ENCODE peak calls at places on chromosome 7, in four cellular contexts. One of them, this sample, is unnamed.
A peak's percentile ranks its signal among the peaks of the same experiment; 100 is the strongest.

GRCh38 chr7:73842248-73842895 is at the start of gene METTL27:
- DNase-seq in cardiac muscle cell: peak; percentile 95
- DNase-seq in Peyer's patch: peak; percentile 97
- DNase-seq in GM12864: peak; percentile 75
- DNase-seq in this sample: peak; percentile 93

GRCh38 chr7:72924417-72924747 is 513 bp upstream of the POM121 start:
- DNase-seq in cardiac muscle cell: peak; percentile 6
- DNase-seq in Peyer's patch: no peak
- DNase-seq in GM12864: no peak
- DNase-seq in this sample: no peak

GRCh38 chr7:129225206-129225930 is 538 bp downstream of the AHCYL2 start:
- DNase-seq in cardiac muscle cell: peak; percentile 42
- DNase-seq in Peyer's patch: peak; percentile 75
- DNase-seq in GM12864: no peak
- DNase-seq in this sample: peak; percentile 52

GRCh38 chr7:116527521-116527920 is 2.7 kb downstream of the CAV1 start:
- DNase-seq in cardiac muscle cell: peak; percentile 32
- DNase-seq in Peyer's patch: no peak
- DNase-seq in GM12864: no peak
- DNase-seq in this sample: no peak

GRCh38 chr7:139777304-139777890 is 401 bp downstream of the HIPK2 start:
- DNase-seq in cardiac muscle cell: peak; percentile 51
- DNase-seq in Peyer's patch: peak; percentile 59
- DNase-seq in GM12864: no peak
- DNase-seq in this sample: peak; percentile 26

GRCh38 chr7:87920578-87920977 is 13.5 kb upstream of the ADAM22 start:
- DNase-seq in cardiac muscle cell: peak; percentile 20
- DNase-seq in Peyer's patch: no peak
- DNase-seq in GM12864: no peak
- DNase-seq in this sample: no peak

GRCh38 chr7:30911561-30911969 is at the start of gene AQP1:
- DNase-seq in cardiac muscle cell: peak; percentile 85
- DNase-seq in Peyer's patch: peak; percentile 75
- DNase-seq in GM12864: no peak
- DNase-seq in this sample: no peak

GRCh38 chr7:41107938-41108448 is 594.9 kb downstream of the INHBA start:
- DNase-seq in cardiac muscle cell: no peak
- DNase-seq in Peyer's patch: no peak
- DNase-seq in GM12864: no peak
- DNase-seq in this sample: peak; percentile 89

GRCh38 chr7:112143567-112143966 is 62.6 kb downstream of the DOCK4 start:
- DNase-seq in cardiac muscle cell: peak; percentile 86
- DNase-seq in Peyer's patch: no peak
- DNase-seq in GM12864: no peak
- DNase-seq in this sample: no peak

GRCh38 chr7:78673272-78673671 is 780.2 kb downstream of the MAGI2 start:
- DNase-seq in cardiac muscle cell: no peak
- DNase-seq in Peyer's patch: no peak
- DNase-seq in GM12864: no peak
- DNase-seq in this sample: no peak

GRCh38 chr7:19851504-19851903 is 78.1 kb upstream of the TMEM196 start:
- DNase-seq in cardiac muscle cell: no peak
- DNase-seq in Peyer's patch: no peak
- DNase-seq in GM12864: no peak
- DNase-seq in this sample: peak; percentile 13

GRCh38 chr7:113548561-113548960 is 370.2 kb downstream of the PPP1R3A start:
- DNase-seq in cardiac muscle cell: no peak
- DNase-seq in Peyer's patch: no peak
- DNase-seq in GM12864: no peak
- DNase-seq in this sample: peak; percentile 26

GRCh38 chr7:116311262-116311661 is 100.9 kb downstream of the TES start:
- DNase-seq in cardiac muscle cell: no peak
- DNase-seq in Peyer's patch: no peak
- DNase-seq in GM12864: no peak
- DNase-seq in this sample: no peak

GRCh38 chr7:84040365-84040764 is 154.2 kb downstream of the SEMA3A start:
- DNase-seq in cardiac muscle cell: no peak
- DNase-seq in Peyer's patch: no peak
- DNase-seq in GM12864: no peak
- DNase-seq in this sample: no peak

GRCh38 chr7:71198391-71198790 is 66.4 kb downstream of the GALNT17 start:
- DNase-seq in cardiac muscle cell: no peak
- DNase-seq in Peyer's patch: no peak
- DNase-seq in GM12864: no peak
- DNase-seq in this sample: no peak

GRCh38 chr7:39624935-39625694 is 1.7 kb downstream of the RALA start:
- DNase-seq in cardiac muscle cell: peak; percentile 54
- DNase-seq in Peyer's patch: no peak
- DNase-seq in GM12864: no peak
- DNase-seq in this sample: no peak

GRCh38 chr7:62361-63116 is 129.8 kb upstream of the FAM20C start:
- DNase-seq in cardiac muscle cell: no peak
- DNase-seq in Peyer's patch: no peak
- DNase-seq in GM12864: no peak
- DNase-seq in this sample: no peak

GRCh38 chr7:74183653-74184450 is 9.7 kb downstream of the EIF4H start:
- DNase-seq in cardiac muscle cell: no peak
- DNase-seq in Peyer's patch: no peak
- DNase-seq in GM12864: no peak
- DNase-seq in this sample: peak; percentile 46

GRCh38 chr7:129607471-129608120 is 3.9 kb upstream of the NRF1 start:
- DNase-seq in cardiac muscle cell: peak; percentile 33
- DNase-seq in Peyer's patch: no peak
- DNase-seq in GM12864: no peak
- DNase-seq in this sample: peak; percentile 50

GRCh38 chr7:79320741-79321473 is 132.6 kb downstream of the MAGI2 start:
- DNase-seq in cardiac muscle cell: no peak
- DNase-seq in Peyer's patch: no peak
- DNase-seq in GM12864: no peak
- DNase-seq in this sample: no peak

GRCh38 chr7:33743594-33743993 is 161.7 kb upstream of the BMPER start:
- DNase-seq in cardiac muscle cell: peak; percentile 98
- DNase-seq in Peyer's patch: no peak
- DNase-seq in GM12864: no peak
- DNase-seq in this sample: peak; percentile 96

GRCh38 chr7:18829101-18829486 is 288.3 kb downstream of the TWIST1 start:
- DNase-seq in cardiac muscle cell: no peak
- DNase-seq in Peyer's patch: no peak
- DNase-seq in GM12864: no peak
- DNase-seq in this sample: no peak

GRCh38 chr7:4479367-4480039 is 202.6 kb upstream of the FOXK1 start:
- DNase-seq in cardiac muscle cell: peak; percentile 15
- DNase-seq in Peyer's patch: no peak
- DNase-seq in GM12864: peak; percentile 2
- DNase-seq in this sample: peak; percentile 72
- TF ChIP-seq CTCF in cardiac muscle cell: peak; percentile 10
- TF ChIP-seq CTCF in Peyer's patch: peak; percentile 47
- TF ChIP-seq CTCF in GM12864: peak; percentile 35
- TF ChIP-seq CTCF in this sample: peak; percentile 60

DNA sequence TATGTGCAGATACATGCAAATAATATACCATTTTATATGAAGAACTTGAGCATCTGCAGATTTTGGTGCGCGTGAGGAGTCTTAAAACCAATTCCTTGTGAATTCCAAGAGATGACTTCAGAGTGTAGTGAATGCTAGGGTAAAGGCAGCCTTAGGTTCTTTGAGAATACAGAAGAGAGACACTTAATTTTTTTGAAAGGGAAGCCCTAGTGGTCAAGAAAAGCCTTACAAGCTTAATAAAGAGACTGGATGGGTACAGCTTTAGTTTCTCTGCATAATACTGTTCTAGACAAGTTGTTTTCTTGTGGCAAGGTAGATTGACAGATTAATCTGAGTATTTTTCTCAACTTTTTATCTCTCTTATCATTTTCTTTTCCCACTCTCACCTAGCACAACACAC is 636.5 kb downstream of the DNAJB9 start:
- DNase-seq in cardiac muscle cell: no peak
- DNase-seq in Peyer's patch: no peak
- DNase-seq in GM12864: no peak
- DNase-seq in this sample: no peak
- TF ChIP-seq CTCF in cardiac muscle cell: no peak
- TF ChIP-seq CTCF in Peyer's patch: no peak
- TF ChIP-seq CTCF in GM12864: no peak
- TF ChIP-seq CTCF in this sample: no peak

GRCh38 chr7:106029941-106030340 is 66.9 kb downstream of the CDHR3 start:
- DNase-seq in cardiac muscle cell: no peak
- DNase-seq in Peyer's patch: no peak
- DNase-seq in GM12864: no peak
- DNase-seq in this sample: no peak
- TF ChIP-seq CTCF in cardiac muscle cell: no peak
- TF ChIP-seq CTCF in Peyer's patch: no peak
- TF ChIP-seq CTCF in GM12864: peak; percentile 25
- TF ChIP-seq CTCF in this sample: no peak

GRCh38 chr7:149479554-149479953 is 18.1 kb downstream of the ZNF746 start:
- DNase-seq in cardiac muscle cell: no peak
- DNase-seq in Peyer's patch: no peak
- DNase-seq in GM12864: no peak
- DNase-seq in this sample: no peak
- TF ChIP-seq CTCF in cardiac muscle cell: no peak
- TF ChIP-seq CTCF in Peyer's patch: no peak
- TF ChIP-seq CTCF in GM12864: no peak
- TF ChIP-seq CTCF in this sample: no peak

GRCh38 chr7:50302486-50303081 is 1.9 kb upstream of the IKZF1 start:
- DNase-seq in cardiac muscle cell: no peak
- DNase-seq in Peyer's patch: no peak
- DNase-seq in GM12864: no peak
- DNase-seq in this sample: no peak

GRCh38 chr7:50295133-50295532 is 9.4 kb upstream of the IKZF1 start:
- DNase-seq in cardiac muscle cell: no peak
- DNase-seq in Peyer's patch: no peak
- DNase-seq in GM12864: no peak
- DNase-seq in this sample: no peak

GRCh38 chr7:50296799-50297198 is 7.7 kb upstream of the IKZF1 start:
- DNase-seq in cardiac muscle cell: no peak
- DNase-seq in Peyer's patch: no peak
- DNase-seq in GM12864: no peak
- DNase-seq in this sample: no peak

GRCh38 chr7:50300336-50300735 is 4.2 kb upstream of the IKZF1 start:
- DNase-seq in cardiac muscle cell: no peak
- DNase-seq in Peyer's patch: no peak
- DNase-seq in GM12864: no peak
- DNase-seq in this sample: no peak

GRCh38 chr7:50299163-50299562 is 5.4 kb upstream of the IKZF1 start:
- DNase-seq in cardiac muscle cell: no peak
- DNase-seq in Peyer's patch: no peak
- DNase-seq in GM12864: no peak
- DNase-seq in this sample: no peak
- TF ChIP-seq CTCF in cardiac muscle cell: no peak
- TF ChIP-seq CTCF in Peyer's patch: no peak
- TF ChIP-seq CTCF in GM12864: no peak
- TF ChIP-seq CTCF in this sample: no peak

GRCh38 chr7:16649196-16649595 is 3.2 kb downstream of the BZW2 start:
- DNase-seq in cardiac muscle cell: no peak
- DNase-seq in Peyer's patch: no peak
- DNase-seq in GM12864: no peak
- DNase-seq in this sample: peak; percentile 45

GRCh38 chr7:16646427-16647081 is 573 bp downstream of the BZW2 start:
- DNase-seq in cardiac muscle cell: peak; percentile 24
- DNase-seq in Peyer's patch: no peak
- DNase-seq in GM12864: no peak
- DNase-seq in this sample: peak; percentile 46

GRCh38 chr7:16648551-16648950 is 2.6 kb downstream of the BZW2 start:
- DNase-seq in cardiac muscle cell: no peak
- DNase-seq in Peyer's patch: no peak
- DNase-seq in GM12864: no peak
- DNase-seq in this sample: peak; percentile 30

GRCh38 chr7:16645593-16646426 is at the start of the genes ANKMY2 and BZW2:
- DNase-seq in cardiac muscle cell: peak; percentile 98
- DNase-seq in Peyer's patch: peak; percentile 96
- DNase-seq in GM12864: peak; percentile 72
- DNase-seq in this sample: peak; percentile 96

DNA sequence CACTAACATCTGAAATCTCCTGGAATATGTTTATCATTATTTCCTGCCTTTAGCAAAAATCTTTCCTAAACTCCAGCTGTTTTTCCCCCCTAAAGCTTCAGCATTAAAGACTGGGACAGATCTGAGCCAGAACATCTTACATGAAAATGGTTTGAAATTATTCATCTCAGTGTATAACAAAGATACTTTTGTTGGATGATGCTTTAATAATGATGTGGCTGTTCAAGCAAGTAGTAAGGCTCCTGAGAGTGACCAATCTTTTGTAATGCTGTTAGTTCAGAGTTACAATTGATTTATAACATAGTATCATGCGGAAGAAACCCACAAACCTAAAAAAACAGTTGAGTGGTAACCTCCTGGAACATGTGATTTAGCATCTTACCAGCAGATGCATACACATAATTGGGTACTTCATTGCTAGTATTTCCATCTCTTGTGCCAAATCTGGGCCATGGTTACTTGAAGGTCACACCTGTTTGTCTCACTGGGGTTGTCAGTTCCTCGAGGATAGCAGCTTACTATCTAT is 1.5 kb downstream of the BZW2 start:
- DNase-seq in cardiac muscle cell: no peak
- DNase-seq in Peyer's patch: no peak
- DNase-seq in GM12864: no peak
- DNase-seq in this sample: no peak
- TF ChIP-seq CTCF in cardiac muscle cell: no peak
- TF ChIP-seq CTCF in Peyer's patch: no peak
- TF ChIP-seq CTCF in GM12864: no peak
- TF ChIP-seq CTCF in this sample: no peak

GRCh38 chr7:123154231-123154860 is 45.4 kb downstream of the SLC13A1 start:
- DNase-seq in cardiac muscle cell: peak; percentile 89
- DNase-seq in Peyer's patch: no peak
- DNase-seq in GM12864: peak; percentile 45
- DNase-seq in this sample: peak; percentile 92
- TF ChIP-seq CTCF in cardiac muscle cell: peak; percentile 76
- TF ChIP-seq CTCF in Peyer's patch: peak; percentile 79
- TF ChIP-seq CTCF in GM12864: peak; percentile 74
- TF ChIP-seq CTCF in this sample: peak; percentile 77

DNA sequence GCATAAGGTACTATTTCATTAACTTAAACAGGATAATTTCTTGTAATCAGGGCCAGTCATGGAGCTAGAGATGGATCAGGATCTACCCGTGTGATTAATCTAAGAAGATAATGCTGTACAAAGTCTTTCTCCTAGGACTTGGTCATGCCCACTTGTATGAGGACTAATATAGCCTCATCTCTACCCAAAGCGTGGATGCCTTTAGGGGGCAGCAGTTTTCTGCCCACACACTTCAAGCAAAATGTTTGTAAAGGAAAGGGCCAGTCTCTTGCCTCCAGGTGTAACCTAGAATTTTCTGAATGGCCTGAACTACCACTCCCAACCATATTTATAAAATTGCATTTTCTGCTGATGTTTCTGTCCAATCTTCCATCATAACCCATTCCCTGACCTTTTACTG is 764.0 kb upstream of the IGFBP3 start:
- DNase-seq in cardiac muscle cell: no peak
- DNase-seq in Peyer's patch: no peak
- DNase-seq in GM12864: no peak
- DNase-seq in this sample: no peak
- TF ChIP-seq CTCF in cardiac muscle cell: no peak
- TF ChIP-seq CTCF in Peyer's patch: no peak
- TF ChIP-seq CTCF in GM12864: no peak
- TF ChIP-seq CTCF in this sample: no peak

This sample was measured in MCF 10A.